ENCODE peak calls at places on chromosomes 16 and 17, in seven cellular contexts. One of them, this sample, is unnamed.

GRCh38 chr17:32869345-32870026 is 7.4 kb downstream of the MYO1D start:
- DNase-seq in iPS DF 6.9: no peak
- DNase-seq in lower lobe of right lung: no peak
- DNase-seq in CD4-positive, alpha-beta memory T cell: no peak
- DNase-seq in CD8-positive, alpha-beta memory T cell: no peak
- DNase-seq in CD8-positive, alpha-beta T cell: no peak
- DNase-seq in lung: no peak
- DNase-seq in this sample: no peak

GRCh38 chr17:57543230-57543629 is 201.9 kb downstream of the CCDC182 start:
- DNase-seq in iPS DF 6.9: no peak
- DNase-seq in lower lobe of right lung: no peak
- DNase-seq in CD4-positive, alpha-beta memory T cell: no peak
- DNase-seq in CD8-positive, alpha-beta memory T cell: no peak
- DNase-seq in CD8-positive, alpha-beta T cell: no peak
- DNase-seq in lung: no peak
- DNase-seq in this sample: no peak

GRCh38 chr17:73760186-73760758 is 116.0 kb upstream of the SDK2 start:
- DNase-seq in iPS DF 6.9: peak; percentile 27
- DNase-seq in lower lobe of right lung: no peak
- DNase-seq in CD4-positive, alpha-beta memory T cell: no peak
- DNase-seq in CD8-positive, alpha-beta memory T cell: no peak
- DNase-seq in CD8-positive, alpha-beta T cell: no peak
- DNase-seq in lung: no peak
- DNase-seq in this sample: peak; percentile 90

GRCh38 chr17:2138318-2138717 is 83.4 kb downstream of the HIC1 start:
- DNase-seq in iPS DF 6.9: no peak
- DNase-seq in lower lobe of right lung: peak; percentile 51
- DNase-seq in CD4-positive, alpha-beta memory T cell: no peak
- DNase-seq in CD8-positive, alpha-beta memory T cell: no peak
- DNase-seq in CD8-positive, alpha-beta T cell: no peak
- DNase-seq in lung: no peak
- DNase-seq in this sample: no peak

GRCh38 chr17:15335446-15335845 is 6.0 kb downstream of the TEKT3 start:
- DNase-seq in iPS DF 6.9: no peak
- DNase-seq in lower lobe of right lung: no peak
- DNase-seq in CD4-positive, alpha-beta memory T cell: no peak
- DNase-seq in CD8-positive, alpha-beta memory T cell: no peak
- DNase-seq in CD8-positive, alpha-beta T cell: no peak
- DNase-seq in lung: no peak
- DNase-seq in this sample: no peak

GRCh38 chr17:260031-260791 is 78.8 kb upstream of the DOC2B start:
- DNase-seq in iPS DF 6.9: no peak
- DNase-seq in lower lobe of right lung: peak; percentile 20
- DNase-seq in CD4-positive, alpha-beta memory T cell: no peak
- DNase-seq in CD8-positive, alpha-beta memory T cell: no peak
- DNase-seq in CD8-positive, alpha-beta T cell: no peak
- DNase-seq in lung: no peak
- DNase-seq in this sample: peak; percentile 75

GRCh38 chr17:3526971-3527370 is 30.6 kb downstream of the TRPV3 start:
- DNase-seq in iPS DF 6.9: no peak
- DNase-seq in lower lobe of right lung: no peak
- DNase-seq in CD4-positive, alpha-beta memory T cell: no peak
- DNase-seq in CD8-positive, alpha-beta memory T cell: no peak
- DNase-seq in CD8-positive, alpha-beta T cell: no peak
- DNase-seq in lung: no peak
- DNase-seq in this sample: no peak

GRCh38 chr17:10032142-10032541 is 127.1 kb upstream of the RCVRN start:
- DNase-seq in iPS DF 6.9: no peak
- DNase-seq in lower lobe of right lung: no peak
- DNase-seq in CD4-positive, alpha-beta memory T cell: no peak
- DNase-seq in CD8-positive, alpha-beta memory T cell: no peak
- DNase-seq in CD8-positive, alpha-beta T cell: no peak
- DNase-seq in lung: no peak
- DNase-seq in this sample: no peak

GRCh38 chr16:81140930-81141780 is 45.0 kb upstream of the GCSH start:
- DNase-seq in iPS DF 6.9: peak; percentile 41
- DNase-seq in lower lobe of right lung: no peak
- DNase-seq in CD4-positive, alpha-beta memory T cell: no peak
- DNase-seq in CD8-positive, alpha-beta memory T cell: no peak
- DNase-seq in CD8-positive, alpha-beta T cell: no peak
- DNase-seq in lung: no peak
- DNase-seq in this sample: peak; percentile 81

GRCh38 chr17:8294814-8295316 is 335 bp downstream of the SLC25A35 start:
- DNase-seq in iPS DF 6.9: no peak
- DNase-seq in lower lobe of right lung: no peak
- DNase-seq in CD4-positive, alpha-beta memory T cell: no peak
- DNase-seq in CD8-positive, alpha-beta memory T cell: no peak
- DNase-seq in CD8-positive, alpha-beta T cell: no peak
- DNase-seq in lung: no peak
- DNase-seq in this sample: no peak

GRCh38 chr16:54266363-54266955 is 20.1 kb downstream of the IRX3 start:
- DNase-seq in iPS DF 6.9: no peak
- DNase-seq in lower lobe of right lung: no peak
- DNase-seq in CD4-positive, alpha-beta memory T cell: no peak
- DNase-seq in CD8-positive, alpha-beta memory T cell: no peak
- DNase-seq in CD8-positive, alpha-beta T cell: no peak
- DNase-seq in lung: no peak
- DNase-seq in this sample: no peak

GRCh38 chr16:12559714-12560113 is 244.0 kb downstream of the CPPED1 start:
- DNase-seq in iPS DF 6.9: no peak
- DNase-seq in lower lobe of right lung: no peak
- DNase-seq in CD4-positive, alpha-beta memory T cell: no peak
- DNase-seq in CD8-positive, alpha-beta memory T cell: no peak
- DNase-seq in CD8-positive, alpha-beta T cell: no peak
- DNase-seq in lung: no peak
- DNase-seq in this sample: no peak

GRCh38 chr16:84898447-84898846 is 78.7 kb downstream of the CRISPLD2 start:
- DNase-seq in iPS DF 6.9: no peak
- DNase-seq in lower lobe of right lung: no peak
- DNase-seq in CD4-positive, alpha-beta memory T cell: no peak
- DNase-seq in CD8-positive, alpha-beta memory T cell: no peak
- DNase-seq in CD8-positive, alpha-beta T cell: no peak
- DNase-seq in lung: no peak
- DNase-seq in this sample: no peak

GRCh38 chr16:84899414-84899813 is 79.6 kb downstream of the CRISPLD2 start:
- DNase-seq in iPS DF 6.9: no peak
- DNase-seq in lower lobe of right lung: no peak
- DNase-seq in CD4-positive, alpha-beta memory T cell: no peak
- DNase-seq in CD8-positive, alpha-beta memory T cell: no peak
- DNase-seq in CD8-positive, alpha-beta T cell: no peak
- DNase-seq in lung: no peak
- DNase-seq in this sample: no peak

GRCh38 chr16:84895016-84895415 is 75.2 kb downstream of the CRISPLD2 start:
- DNase-seq in iPS DF 6.9: no peak
- DNase-seq in lower lobe of right lung: no peak
- DNase-seq in CD4-positive, alpha-beta memory T cell: no peak
- DNase-seq in CD8-positive, alpha-beta memory T cell: no peak
- DNase-seq in CD8-positive, alpha-beta T cell: no peak
- DNase-seq in lung: no peak
- DNase-seq in this sample: no peak

GRCh38 chr16:84896847-84897246 is 77.1 kb downstream of the CRISPLD2 start:
- DNase-seq in iPS DF 6.9: no peak
- DNase-seq in lower lobe of right lung: no peak
- DNase-seq in CD4-positive, alpha-beta memory T cell: no peak
- DNase-seq in CD8-positive, alpha-beta memory T cell: no peak
- DNase-seq in CD8-positive, alpha-beta T cell: no peak
- DNase-seq in lung: no peak
- DNase-seq in this sample: no peak

GRCh38 chr16:84897911-84898377 is 78.2 kb downstream of the CRISPLD2 start:
- DNase-seq in iPS DF 6.9: no peak
- DNase-seq in lower lobe of right lung: no peak
- DNase-seq in CD4-positive, alpha-beta memory T cell: no peak
- DNase-seq in CD8-positive, alpha-beta memory T cell: no peak
- DNase-seq in CD8-positive, alpha-beta T cell: no peak
- DNase-seq in lung: no peak
- DNase-seq in this sample: no peak
- H3K4me3 ChIP-seq in iPS DF 6.9: no peak overlapping the region
- H3K4me3 ChIP-seq in lower lobe of right lung: no peak overlapping the region
- H3K4me3 ChIP-seq in CD4-positive, alpha-beta memory T cell: no peak overlapping the region
- H3K4me3 ChIP-seq in CD8-positive, alpha-beta memory T cell: no peak overlapping the region
- H3K4me3 ChIP-seq in CD8-positive, alpha-beta T cell: no peak overlapping the region
- H3K4me3 ChIP-seq in lung: no peak overlapping the region
- H3K4me3 ChIP-seq in this sample: no peak overlapping the region

GRCh38 chr17:44315760-44316731 is 7.6 kb downstream of the RUNDC3A start:
- DNase-seq in iPS DF 6.9: no peak
- DNase-seq in lower lobe of right lung: no peak
- DNase-seq in CD4-positive, alpha-beta memory T cell: no peak
- DNase-seq in CD8-positive, alpha-beta memory T cell: no peak
- DNase-seq in CD8-positive, alpha-beta T cell: no peak
- DNase-seq in lung: no peak
- DNase-seq in this sample: peak; percentile 98

GRCh38 chr17:44314524-44314868 is 6.1 kb downstream of the RUNDC3A start:
- DNase-seq in iPS DF 6.9: no peak
- DNase-seq in lower lobe of right lung: no peak
- DNase-seq in CD4-positive, alpha-beta memory T cell: no peak
- DNase-seq in CD8-positive, alpha-beta memory T cell: no peak
- DNase-seq in CD8-positive, alpha-beta T cell: no peak
- DNase-seq in lung: no peak
- DNase-seq in this sample: peak; percentile 64

GRCh38 chr17:44314031-44314430 is 5.6 kb downstream of the RUNDC3A start:
- DNase-seq in iPS DF 6.9: no peak
- DNase-seq in lower lobe of right lung: no peak
- DNase-seq in CD4-positive, alpha-beta memory T cell: no peak
- DNase-seq in CD8-positive, alpha-beta memory T cell: no peak
- DNase-seq in CD8-positive, alpha-beta T cell: no peak
- DNase-seq in lung: no peak
- DNase-seq in this sample: peak; percentile 36

GRCh38 chr17:44317545-44317944 is 7.1 kb downstream of the SLC25A39 start:
- DNase-seq in iPS DF 6.9: no peak
- DNase-seq in lower lobe of right lung: no peak
- DNase-seq in CD4-positive, alpha-beta memory T cell: no peak
- DNase-seq in CD8-positive, alpha-beta memory T cell: no peak
- DNase-seq in CD8-positive, alpha-beta T cell: no peak
- DNase-seq in lung: no peak
- DNase-seq in this sample: no peak

GRCh38 chr17:44314869-44315661 is 6.7 kb downstream of the RUNDC3A start:
- DNase-seq in iPS DF 6.9: no peak
- DNase-seq in lower lobe of right lung: no peak
- DNase-seq in CD4-positive, alpha-beta memory T cell: peak; percentile 37
- DNase-seq in CD8-positive, alpha-beta memory T cell: peak; percentile 14
- DNase-seq in CD8-positive, alpha-beta T cell: no peak
- DNase-seq in lung: no peak
- DNase-seq in this sample: peak; percentile 95
- H3K27me3 ChIP-seq in iPS DF 6.9: peaks cover 3% of the 10 kb centered on the region
- H3K27me3 ChIP-seq in lower lobe of right lung: peaks cover 45% of the 10 kb centered on the region
- H3K27me3 ChIP-seq in CD4-positive, alpha-beta memory T cell: peaks cover 13% of the 10 kb centered on the region
- H3K27me3 ChIP-seq in CD8-positive, alpha-beta memory T cell: peaks cover 28% of the 10 kb centered on the region
- H3K27me3 ChIP-seq in CD8-positive, alpha-beta T cell: peaks cover 23% of the 10 kb centered on the region
- H3K27me3 ChIP-seq in lung: peaks cover 6% of the 10 kb centered on the region
- H3K27me3 ChIP-seq in this sample: peaks cover 27% of the 10 kb centered on the region

GRCh38 chr17:82252511-82253178 is 20.9 kb downstream of the CSNK1D start:
- DNase-seq in iPS DF 6.9: no peak
- DNase-seq in lower lobe of right lung: peak; percentile 40
- DNase-seq in CD4-positive, alpha-beta memory T cell: no peak
- DNase-seq in CD8-positive, alpha-beta memory T cell: no peak
- DNase-seq in CD8-positive, alpha-beta T cell: no peak
- DNase-seq in lung: no peak
- DNase-seq in this sample: no peak
- H3K36me3 ChIP-seq in iPS DF 6.9: peaks cover 62% of the 10 kb centered on the region
- H3K36me3 ChIP-seq in lower lobe of right lung: peaks cover 87% of the 10 kb centered on the region
- H3K36me3 ChIP-seq in CD4-positive, alpha-beta memory T cell: peaks cover 82% of the 10 kb centered on the region
- H3K36me3 ChIP-seq in CD8-positive, alpha-beta memory T cell: peaks cover 77% of the 10 kb centered on the region
- H3K36me3 ChIP-seq in CD8-positive, alpha-beta T cell: peaks cover 79% of the 10 kb centered on the region
- H3K36me3 ChIP-seq in lung: peaks cover 79% of the 10 kb centered on the region
- H3K36me3 ChIP-seq in this sample: peaks cover 62% of the 10 kb centered on the region

GRCh38 chr17:55266051-55266957 is 1.5 kb downstream of the HLF start:
- DNase-seq in iPS DF 6.9: no peak
- DNase-seq in lower lobe of right lung: no peak
- DNase-seq in CD4-positive, alpha-beta memory T cell: peak; percentile 3
- DNase-seq in CD8-positive, alpha-beta memory T cell: no peak
- DNase-seq in CD8-positive, alpha-beta T cell: no peak
- DNase-seq in lung: no peak
- DNase-seq in this sample: peak; percentile 72

GRCh38 chr17:55268649-55269480 is 4.1 kb downstream of the HLF start:
- DNase-seq in iPS DF 6.9: no peak
- DNase-seq in lower lobe of right lung: no peak
- DNase-seq in CD4-positive, alpha-beta memory T cell: no peak
- DNase-seq in CD8-positive, alpha-beta memory T cell: no peak
- DNase-seq in CD8-positive, alpha-beta T cell: no peak
- DNase-seq in lung: no peak
- DNase-seq in this sample: no peak

GRCh38 chr17:55267777-55268648 is 3.3 kb downstream of the HLF start:
- DNase-seq in iPS DF 6.9: no peak
- DNase-seq in lower lobe of right lung: no peak
- DNase-seq in CD4-positive, alpha-beta memory T cell: no peak
- DNase-seq in CD8-positive, alpha-beta memory T cell: no peak
- DNase-seq in CD8-positive, alpha-beta T cell: no peak
- DNase-seq in lung: no peak
- DNase-seq in this sample: no peak

GRCh38 chr17:55265434-55266021 is 768 bp downstream of the HLF start:
- DNase-seq in iPS DF 6.9: no peak
- DNase-seq in lower lobe of right lung: no peak
- DNase-seq in CD4-positive, alpha-beta memory T cell: peak; percentile 20
- DNase-seq in CD8-positive, alpha-beta memory T cell: no peak
- DNase-seq in CD8-positive, alpha-beta T cell: no peak
- DNase-seq in lung: no peak
- DNase-seq in this sample: peak; percentile 75

DNA sequence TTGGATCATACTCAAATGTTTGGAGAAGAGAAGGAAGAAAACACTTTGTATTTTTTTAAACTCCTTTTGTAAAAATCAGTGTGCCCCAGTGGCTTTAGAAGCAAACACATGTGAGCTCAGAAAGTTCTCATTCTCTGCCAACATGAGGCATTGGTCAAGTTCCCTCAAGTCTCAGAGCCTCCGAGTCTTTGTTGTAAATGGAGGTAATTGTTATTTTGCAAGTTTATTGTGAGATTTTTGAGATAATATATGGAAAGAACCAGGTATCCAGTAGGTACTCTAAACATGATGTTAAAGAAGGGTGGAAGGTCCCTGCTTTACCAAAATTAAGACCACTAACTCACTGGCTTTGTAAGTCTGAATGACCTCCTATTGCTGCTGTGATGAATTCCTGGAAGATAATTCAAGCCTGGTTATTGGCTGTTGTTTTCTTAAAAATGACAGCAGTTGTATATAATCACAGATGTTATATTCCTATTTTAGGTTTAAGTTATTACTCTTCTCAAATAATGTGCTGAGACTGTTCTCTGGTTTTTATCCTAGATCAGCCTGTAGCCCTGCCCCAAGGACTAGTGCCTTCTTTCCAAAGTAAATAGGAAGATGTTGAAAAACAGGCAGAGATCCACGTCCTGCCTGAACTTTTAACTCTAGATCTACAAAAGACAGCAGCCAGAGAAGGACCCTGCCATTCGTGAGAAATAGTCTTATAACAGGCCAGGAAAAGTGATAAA is 2.4 kb downstream of the HLF start:
- DNase-seq in iPS DF 6.9: no peak
- DNase-seq in lower lobe of right lung: no peak
- DNase-seq in CD4-positive, alpha-beta memory T cell: no peak
- DNase-seq in CD8-positive, alpha-beta memory T cell: no peak
- DNase-seq in CD8-positive, alpha-beta T cell: no peak
- DNase-seq in lung: no peak
- DNase-seq in this sample: no peak
- H3K4me3 ChIP-seq in iPS DF 6.9: no peak overlapping the region
- H3K4me3 ChIP-seq in lower lobe of right lung: peak overlapping the region; percentile 61
- H3K4me3 ChIP-seq in CD4-positive, alpha-beta memory T cell: no peak overlapping the region
- H3K4me3 ChIP-seq in CD8-positive, alpha-beta memory T cell: no peak overlapping the region
- H3K4me3 ChIP-seq in CD8-positive, alpha-beta T cell: no peak overlapping the region
- H3K4me3 ChIP-seq in lung: no peak overlapping the region
- H3K4me3 ChIP-seq in this sample: no peak overlapping the region

GRCh38 chr17:42177684-42178083 is 3.3 kb downstream of the KCNH4 start:
- DNase-seq in iPS DF 6.9: no peak
- DNase-seq in lower lobe of right lung: no peak
- DNase-seq in CD4-positive, alpha-beta memory T cell: no peak
- DNase-seq in CD8-positive, alpha-beta memory T cell: no peak
- DNase-seq in CD8-positive, alpha-beta T cell: no peak
- DNase-seq in lung: no peak
- DNase-seq in this sample: no peak
- H3K27me3 ChIP-seq in iPS DF 6.9: peaks cover 2% of the 10 kb centered on the region
- H3K27me3 ChIP-seq in lower lobe of right lung: peaks cover 26% of the 10 kb centered on the region
- H3K27me3 ChIP-seq in CD4-positive, alpha-beta memory T cell: no peaks in the 10 kb centered on the region
- H3K27me3 ChIP-seq in CD8-positive, alpha-beta memory T cell: no peaks in the 10 kb centered on the region
- H3K27me3 ChIP-seq in CD8-positive, alpha-beta T cell: peaks cover 9% of the 10 kb centered on the region
- H3K27me3 ChIP-seq in lung: no peaks in the 10 kb centered on the region
- H3K27me3 ChIP-seq in this sample: peaks cover 22% of the 10 kb centered on the region